ENCODE peak calls at places on chromosome X, in four cellular contexts. W, A, Q and O are unnamed samples.

GRCh38 chrX:103656623-103657022 is 27.8 kb downstream of the TCEAL1 start:
- DNase-seq in W (peak; percentile 51), A (peak; percentile 65), Q (no peak), O (peak; percentile 92)

GRCh38 chrX:12970691-12971202 is 4.2 kb upstream of the TMSB4X start:
- DNase-seq in W (peak; percentile 55), Q (no peak), A (peak; percentile 67), O (no peak)

GRCh38 chrX:119187298-119187697 is 48.8 kb upstream of the PGRMC1 start:
- DNase-seq in W (no peak), A (no peak), Q (no peak), O (no peak)

GRCh38 chrX:146264763-146265375 is 447.2 kb downstream of the SLITRK2 start:
- DNase-seq in W (no peak), A (no peak), Q (no peak), O (no peak)

GRCh38 chrX:112800901-112801775 is 39.5 kb downstream of the AMOT start:
- DNase-seq in Q (no peak), A (no peak), W (no peak), O (no peak)

GRCh38 chrX:39196192-39197102 is 395.2 kb downstream of the MID1IP1 start:
- DNase-seq in A (peak; percentile 80), Q (no peak), W (peak; percentile 34), O (no peak)

GRCh38 chrX:139889760-139890159 is 43.1 kb downstream of the ATP11C start:
- DNase-seq in Q (no peak), W (no peak), A (peak; percentile 35), O (peak; percentile 11)

GRCh38 chrX:102085706-102086105 is 39.8 kb upstream of the TCEAL2 start:
- DNase-seq in A (peak; percentile 3), W (no peak), Q (no peak), O (peak; percentile 22)

GRCh38 chrX:15854712-15855561 is at the start of gene AP1S2:
- DNase-seq in W (peak; percentile 97), A (peak; percentile 91), Q (peak; percentile 90), O (peak; percentile 84)

GRCh38 chrX:15853586-15854079 is 980 bp downstream of the AP1S2 start:
- DNase-seq in A (no peak), Q (no peak), W (no peak), O (no peak)

GRCh38 chrX:15856580-15856979 is 2.0 kb upstream of the AP1S2 start:
- DNase-seq in W (no peak), A (no peak), Q (no peak), O (no peak)

GRCh38 chrX:15855562-15856256 is 1.1 kb upstream of the AP1S2 start:
- DNase-seq in A (no peak), Q (no peak), W (no peak), O (no peak)

DNA sequence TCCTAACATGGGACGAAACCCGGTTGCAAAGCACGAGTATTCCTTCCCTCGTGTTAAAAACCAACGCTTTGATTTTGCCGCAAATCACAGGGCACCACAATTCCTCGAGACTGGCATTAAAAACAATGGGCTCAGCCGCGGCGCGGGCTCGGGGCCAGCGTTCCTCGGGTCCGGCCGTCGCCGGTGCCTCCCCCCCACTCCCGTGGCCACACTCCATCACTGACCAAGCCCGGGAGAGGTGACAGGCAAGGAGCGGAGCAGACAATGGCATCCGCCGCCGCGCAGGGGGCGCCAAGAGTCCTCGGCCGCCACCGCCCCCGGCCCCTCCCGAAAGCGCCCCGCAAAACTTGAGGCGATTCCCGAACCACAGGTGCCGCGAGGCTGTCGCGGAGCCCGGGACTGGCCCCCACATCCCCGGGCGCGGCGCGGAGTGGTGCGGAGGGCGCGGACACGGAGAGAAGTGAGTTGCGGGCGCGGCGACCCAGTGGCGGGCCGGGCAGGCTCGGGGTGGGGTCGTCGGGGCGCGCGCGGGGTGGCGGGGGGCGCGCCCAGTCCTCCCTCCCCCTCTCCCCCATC is 445 bp downstream of the AP1S2 start:
- DNase-seq in W (peak; percentile 73), A (no peak), Q (peak; percentile 74), O (peak; percentile 1)
- TF ChIP-seq CTCF in W (peak; percentile 45), A (no peak), Q (no peak), O (peak; percentile 38)

GRCh38 chrX:51614353-51614752 is 4.4 kb downstream of the CENPVL3 start:
- DNase-seq in W (no peak), A (peak; percentile 59), Q (no peak), O (peak; percentile 12)
- TF ChIP-seq CTCF in W (peak; percentile 37), A (peak; percentile 63), Q (peak; percentile 22), O (peak; percentile 80)

GRCh38 chrX:138492371-138492770 is 219.1 kb downstream of the FGF13 start:
- DNase-seq in W (no peak), A (no peak), Q (no peak), O (no peak)

GRCh38 chrX:138485767-138486166 is 225.8 kb downstream of the FGF13 start:
- DNase-seq in Q (no peak), W (no peak), A (no peak), O (no peak)

GRCh38 chrX:138484451-138484850 is 227.1 kb downstream of the FGF13 start:
- DNase-seq in W (no peak), A (no peak), Q (no peak), O (no peak)

GRCh38 chrX:138485224-138485623 is 226.3 kb downstream of the FGF13 start:
- DNase-seq in W (no peak), Q (no peak), A (no peak), O (no peak)

GRCh38 chrX:138487866-138488265 is 223.7 kb downstream of the FGF13 start:
- DNase-seq in A (no peak), W (no peak), Q (no peak), O (no peak)
- TF ChIP-seq CTCF in A (no peak), W (no peak), Q (no peak), O (no peak)

GRCh38 chrX:107629533-107629909 is 1.2 kb downstream of the PRPS1 start:
- DNase-seq in A (peak; percentile 37), Q (no peak), W (peak; percentile 18), O (no peak)
- TF ChIP-seq CTCF in A (peak; percentile 46), Q (no peak), W (no peak), O (peak; percentile 30)

DNA sequence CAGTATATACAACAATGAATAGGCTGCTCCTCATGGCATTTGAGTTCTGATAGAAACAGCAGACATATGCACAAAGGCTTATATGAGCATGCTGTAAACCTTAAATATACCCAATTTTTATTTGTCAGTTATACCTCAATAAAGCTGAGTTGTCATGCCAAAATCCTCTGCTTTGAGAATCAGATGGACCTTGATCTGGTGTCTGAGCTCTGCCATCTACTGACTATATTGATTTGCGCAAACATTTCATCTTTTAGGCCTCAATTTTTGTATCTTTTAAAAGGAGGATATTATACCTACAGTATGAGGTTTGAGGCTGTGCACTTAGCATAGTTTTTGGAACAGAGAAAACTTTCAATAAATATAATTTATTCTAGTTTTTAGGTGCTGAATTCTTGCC is 85.2 kb downstream of the PRRG1 start:
- DNase-seq in A (no peak), Q (no peak), W (no peak), O (no peak)
- TF ChIP-seq CTCF in A (no peak), Q (no peak), W (no peak), O (no peak)

GRCh38 chrX:19885732-19886131 is 1.7 kb downstream of the SH3KBP1 start:
- DNase-seq in W (no peak), Q (no peak), A (no peak), O (no peak)

GRCh38 chrX:19886375-19886774 is 1.0 kb downstream of the SH3KBP1 start:
- DNase-seq in W (no peak), Q (no peak), A (no peak), O (no peak)

GRCh38 chrX:19886888-19887531 is 390 bp downstream of the SH3KBP1 start:
- DNase-seq in A (no peak), W (peak; percentile 28), Q (no peak), O (no peak)

GRCh38 chrX:19889582-19890342 is 2.4 kb upstream of the SH3KBP1 start:
- DNase-seq in A (peak; percentile 51), Q (no peak), W (peak; percentile 7), O (peak; percentile 63)

DNA sequence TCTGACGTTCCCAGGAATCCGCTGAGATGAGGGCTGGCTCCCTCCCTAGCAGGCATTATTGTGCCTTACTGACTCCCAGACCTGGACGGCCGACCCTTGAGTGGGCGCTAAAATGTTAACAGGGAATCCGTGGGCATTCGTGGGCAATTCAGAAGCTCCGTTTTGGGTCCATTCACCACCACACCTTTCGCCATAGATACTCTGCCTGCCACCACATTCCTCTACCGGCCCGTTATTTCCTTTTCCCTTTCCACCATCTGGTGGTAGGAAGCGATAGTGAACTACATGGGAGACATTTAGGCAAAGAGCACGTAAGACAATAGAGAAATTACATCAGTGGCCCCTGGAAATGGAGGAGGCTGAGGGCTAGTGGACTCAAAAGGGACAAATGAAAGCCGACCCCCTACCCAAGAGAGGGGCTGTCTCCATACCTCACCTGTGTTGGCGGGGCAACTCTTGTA is 1.0 kb upstream of the SH3KBP1 start:
- DNase-seq in A (peak; percentile 82), Q (no peak), W (peak; percentile 56), O (peak; percentile 64)
- TF ChIP-seq CTCF in A (peak; percentile 62), Q (peak; percentile 35), W (peak; percentile 36), O (peak; percentile 73)

DNA sequence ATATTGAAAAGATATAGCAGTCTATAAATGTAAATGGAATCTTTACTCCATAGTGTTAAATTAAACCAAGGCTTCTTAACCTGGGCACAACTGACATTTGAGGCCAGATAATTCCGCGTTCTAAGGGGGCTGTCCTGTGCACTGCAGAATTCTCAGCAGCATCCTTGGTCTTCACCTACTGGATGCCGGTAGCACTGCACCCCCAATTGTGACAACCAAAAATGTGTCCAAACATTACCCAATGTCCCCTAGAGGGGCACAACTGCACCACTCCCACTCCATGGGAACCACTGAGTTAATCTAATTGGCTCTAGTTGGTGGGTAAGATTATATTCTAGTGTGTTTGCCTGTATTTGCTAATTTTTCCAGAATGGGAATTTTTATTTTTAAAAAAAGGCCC is 16.6 kb downstream of the AP1S2 start:
- DNase-seq in W (peak; percentile 11), A (no peak), Q (no peak), O (no peak)
- TF ChIP-seq CTCF in W (no peak), A (peak; percentile 14), Q (no peak), O (peak; percentile 47)

GRCh38 chrX:66149519-66149918 is 14.5 kb upstream of the HEPH start:
- DNase-seq in A (no peak), W (no peak), Q (no peak), O (no peak)
- TF ChIP-seq CTCF in A (no peak), W (no peak), Q (no peak), O (no peak)

GRCh38 chrX:2609431-2610238 is 81.5 kb upstream of the CD99 start:
- DNase-seq in A (no peak), W (no peak), Q (no peak), O (no peak)
- TF ChIP-seq CTCF in A (no peak), W (no peak), Q (peak; percentile 38), O (peak; percentile 60)